ENCODE peak calls at places on chromosomes 11 and 22, in eight cellular contexts. One of them, this sample, is unnamed. For H3K36me3, the result is how much of the 10 kb centered on the place peaks cover.

GRCh38 chr11:108253176-108253575 is 30.3 kb downstream of the ATM start:
- DNase-seq in pancreas: no peak
- DNase-seq in fibroblast of lung: peak
- DNase-seq in left ventricle myocardium inferior: no peak
- DNase-seq in H1: no peak
- DNase-seq in H7: no peak
- DNase-seq in colonic mucosa: no peak
- DNase-seq in BJ: no peak
- DNase-seq in this sample: no peak

GRCh38 chr11:86486261-86487030 is 111.8 kb downstream of the CCDC81 start:
- DNase-seq in pancreas: no peak
- DNase-seq in fibroblast of lung: peak
- DNase-seq in left ventricle myocardium inferior: no peak
- DNase-seq in H1: no peak
- DNase-seq in H7: no peak
- DNase-seq in colonic mucosa: peak
- DNase-seq in BJ: no peak
- DNase-seq in this sample: no peak

GRCh38 chr22:24142241-24142640 is 39.0 kb upstream of the SUSD2 start:
- DNase-seq in pancreas: no peak
- DNase-seq in fibroblast of lung: no peak
- DNase-seq in left ventricle myocardium inferior: no peak
- DNase-seq in H1: no peak
- DNase-seq in H7: no peak
- DNase-seq in colonic mucosa: no peak
- DNase-seq in BJ: no peak
- DNase-seq in this sample: no peak

GRCh38 chr11:59753650-59754493 is 1.3 kb upstream of the STX3 start:
- DNase-seq in pancreas: peak
- DNase-seq in fibroblast of lung: peak
- DNase-seq in left ventricle myocardium inferior: peak
- DNase-seq in H1: no peak
- DNase-seq in H7: peak
- DNase-seq in colonic mucosa: peak
- DNase-seq in BJ: no peak
- DNase-seq in this sample: peak

GRCh38 chr11:65446446-65447277 is 24.1 kb downstream of the NEAT1 start:
- DNase-seq in pancreas: peak
- DNase-seq in fibroblast of lung: peak
- DNase-seq in left ventricle myocardium inferior: peak
- DNase-seq in H1: no peak
- DNase-seq in H7: no peak
- DNase-seq in colonic mucosa: no peak
- DNase-seq in BJ: no peak
- DNase-seq in this sample: no peak

GRCh38 chr11:76698321-76699043 is 27.9 kb upstream of the LRRC32 start:
- DNase-seq in pancreas: no peak
- DNase-seq in fibroblast of lung: no peak
- DNase-seq in left ventricle myocardium inferior: no peak
- DNase-seq in H1: peak
- DNase-seq in H7: peak
- DNase-seq in colonic mucosa: no peak
- DNase-seq in BJ: no peak
- DNase-seq in this sample: no peak

GRCh38 chr11:128290106-128290840 is 297.1 kb downstream of the ETS1 start:
- DNase-seq in pancreas: peak
- DNase-seq in fibroblast of lung: peak
- DNase-seq in left ventricle myocardium inferior: peak
- DNase-seq in H1: no peak
- DNase-seq in H7: peak
- DNase-seq in colonic mucosa: peak
- DNase-seq in BJ: peak
- DNase-seq in this sample: peak

GRCh38 chr11:96090711-96091110 is 166.8 kb upstream of the MTMR2 start:
- DNase-seq in pancreas: no peak
- DNase-seq in fibroblast of lung: peak
- DNase-seq in left ventricle myocardium inferior: no peak
- DNase-seq in H1: no peak
- DNase-seq in H7: no peak
- DNase-seq in colonic mucosa: no peak
- DNase-seq in BJ: peak
- DNase-seq in this sample: no peak

GRCh38 chr22:49853981-49854791 is 542 bp downstream of the ZBED4 start:
- DNase-seq in pancreas: peak
- DNase-seq in fibroblast of lung: peak
- DNase-seq in left ventricle myocardium inferior: no peak
- DNase-seq in H1: no peak
- DNase-seq in H7: peak
- DNase-seq in colonic mucosa: peak
- DNase-seq in BJ: no peak
- DNase-seq in this sample: no peak

GRCh38 chr22:18056802-18057474 is 20.9 kb upstream of the PEX26 start:
- DNase-seq in pancreas: peak
- DNase-seq in fibroblast of lung: no peak
- DNase-seq in left ventricle myocardium inferior: no peak
- DNase-seq in H1: no peak
- DNase-seq in H7: no peak
- DNase-seq in colonic mucosa: no peak
- DNase-seq in BJ: no peak
- DNase-seq in this sample: no peak

GRCh38 chr11:33658195-33658900 is 42.3 kb downstream of the C11orf91 start:
- DNase-seq in pancreas: no peak
- DNase-seq in fibroblast of lung: no peak
- DNase-seq in left ventricle myocardium inferior: no peak
- DNase-seq in H1: no peak
- DNase-seq in H7: peak
- DNase-seq in colonic mucosa: no peak
- DNase-seq in BJ: no peak
- DNase-seq in this sample: no peak

GRCh38 chr11:91717169-91717568 is 507.4 kb upstream of the FAT3 start:
- DNase-seq in pancreas: no peak
- DNase-seq in fibroblast of lung: no peak
- DNase-seq in left ventricle myocardium inferior: no peak
- DNase-seq in H1: no peak
- DNase-seq in H7: peak
- DNase-seq in colonic mucosa: no peak
- DNase-seq in BJ: no peak
- DNase-seq in this sample: no peak

GRCh38 chr11:126034026-126034822 is 28.4 kb downstream of the CDON start:
- DNase-seq in pancreas: no peak
- DNase-seq in fibroblast of lung: no peak
- DNase-seq in left ventricle myocardium inferior: no peak
- DNase-seq in H1: no peak
- DNase-seq in H7: no peak
- DNase-seq in colonic mucosa: no peak
- DNase-seq in BJ: no peak
- DNase-seq in this sample: no peak

GRCh38 chr11:861105-861479 is 18.4 kb downstream of the TSPAN4 start:
- DNase-seq in pancreas: no peak
- DNase-seq in fibroblast of lung: no peak
- DNase-seq in left ventricle myocardium inferior: no peak
- DNase-seq in H1: no peak
- DNase-seq in H7: no peak
- DNase-seq in colonic mucosa: no peak
- DNase-seq in BJ: no peak
- DNase-seq in this sample: no peak
- H3K4me3 ChIP-seq in pancreas: no peak
- H3K4me3 ChIP-seq in fibroblast of lung: no peak
- H3K4me3 ChIP-seq in left ventricle myocardium inferior: no peak
- H3K4me3 ChIP-seq in H1: no peak
- H3K4me3 ChIP-seq in H7: no peak
- H3K4me3 ChIP-seq in colonic mucosa: no peak
- H3K4me3 ChIP-seq in BJ: no peak
- H3K4me3 ChIP-seq in this sample: no peak

DNA sequence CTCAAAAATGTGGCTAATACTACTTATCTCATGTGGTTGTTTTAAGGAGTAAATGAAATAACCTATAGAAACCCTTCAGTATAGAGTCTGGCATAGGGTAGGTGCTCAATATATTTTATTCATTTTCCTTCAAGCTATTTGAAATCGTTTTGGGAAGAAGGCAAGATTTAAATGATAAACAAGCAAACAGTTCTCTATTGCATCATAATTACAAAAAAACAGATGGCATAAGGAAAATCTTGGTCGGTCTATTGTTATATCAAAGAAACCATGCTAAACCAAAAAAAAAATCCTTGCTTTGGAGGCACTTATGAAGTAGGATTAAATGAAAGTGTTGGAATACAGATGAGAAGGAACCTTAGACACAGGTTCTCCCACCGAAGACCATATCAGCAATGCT is 4.7 kb downstream of the ZNF202 start:
- DNase-seq in pancreas: no peak
- DNase-seq in fibroblast of lung: no peak
- DNase-seq in left ventricle myocardium inferior: no peak
- DNase-seq in H1: no peak
- DNase-seq in H7: no peak
- DNase-seq in colonic mucosa: no peak
- DNase-seq in BJ: no peak
- DNase-seq in this sample: no peak
- H3K36me3 ChIP-seq in pancreas: under half
- H3K36me3 ChIP-seq in fibroblast of lung: under half
- H3K36me3 ChIP-seq in left ventricle myocardium inferior: under half
- H3K36me3 ChIP-seq in H1: half or more
- H3K36me3 ChIP-seq in H7: under half
- H3K36me3 ChIP-seq in colonic mucosa: under half
- H3K36me3 ChIP-seq in BJ: under half
- H3K36me3 ChIP-seq in this sample: under half

DNA sequence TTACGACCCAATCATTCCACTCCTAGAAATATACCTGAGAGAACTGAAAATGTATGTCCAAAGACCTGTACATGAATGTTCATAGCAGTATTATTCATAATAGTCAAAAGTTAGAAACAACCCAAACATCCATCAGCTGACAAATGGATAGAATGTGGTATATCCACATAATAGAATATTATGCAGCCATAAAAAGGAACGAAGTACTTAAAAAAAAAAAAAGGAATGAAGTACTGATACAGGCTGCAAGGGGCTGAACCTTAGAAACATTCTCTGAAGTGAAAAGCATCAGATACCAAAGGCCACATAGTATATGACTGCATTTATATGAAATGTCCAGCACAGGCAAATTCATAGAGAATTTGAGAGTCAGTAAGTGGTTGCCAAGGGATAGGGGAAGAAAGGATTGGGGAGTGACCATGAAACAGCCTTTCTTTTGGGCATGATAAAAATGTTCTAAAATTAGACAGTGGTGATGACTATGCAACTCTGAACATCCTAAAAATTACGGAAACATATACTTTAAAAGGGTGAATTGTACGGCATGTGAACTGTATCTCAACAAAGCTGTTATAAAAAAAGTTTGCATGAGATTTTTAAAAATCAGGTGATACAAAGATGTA is 1.8 kb downstream of the TPST2 start:
- DNase-seq in pancreas: no peak
- DNase-seq in fibroblast of lung: peak
- DNase-seq in left ventricle myocardium inferior: no peak
- DNase-seq in H1: no peak
- DNase-seq in H7: no peak
- DNase-seq in colonic mucosa: no peak
- DNase-seq in BJ: no peak
- DNase-seq in this sample: no peak
- H3K4me3 ChIP-seq in pancreas: no peak
- H3K4me3 ChIP-seq in fibroblast of lung: no peak
- H3K4me3 ChIP-seq in left ventricle myocardium inferior: peak
- H3K4me3 ChIP-seq in H1: peak
- H3K4me3 ChIP-seq in H7: no peak
- H3K4me3 ChIP-seq in colonic mucosa: no peak
- H3K4me3 ChIP-seq in BJ: no peak
- H3K4me3 ChIP-seq in this sample: no peak

DNA sequence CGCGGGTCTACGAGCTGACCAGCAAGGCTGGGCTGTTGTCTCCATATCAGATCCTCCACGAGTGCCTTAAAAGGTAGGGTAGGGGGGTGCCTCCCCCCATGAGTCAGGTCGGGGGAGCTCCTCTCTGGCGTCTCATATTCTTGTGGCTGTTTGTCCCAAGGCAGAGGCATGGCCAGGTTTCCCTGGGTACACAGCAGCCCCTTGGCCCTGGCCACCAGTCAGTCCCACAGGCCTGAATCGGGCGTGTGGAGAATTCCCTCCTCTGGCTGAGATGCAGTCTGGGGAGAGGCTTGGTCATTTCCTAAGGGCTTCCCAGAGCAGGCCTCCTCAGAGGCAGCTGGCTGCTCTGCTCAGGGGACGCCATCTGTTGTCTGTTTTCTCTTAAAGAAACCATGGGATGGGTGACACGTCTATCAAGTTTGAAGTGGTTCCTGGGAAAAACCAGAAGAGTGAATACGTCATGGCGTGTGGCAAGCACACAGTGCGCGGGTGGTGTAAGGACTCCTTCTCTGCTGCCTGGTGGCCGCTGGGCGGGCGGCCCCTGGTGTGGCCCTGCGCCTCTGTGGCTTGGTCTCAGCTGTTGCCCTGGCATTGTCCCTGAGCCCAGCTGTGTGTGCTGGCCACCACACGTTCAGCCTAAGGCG is 9.6 kb upstream of the RANBP1 start:
- DNase-seq in pancreas: no peak
- DNase-seq in fibroblast of lung: no peak
- DNase-seq in left ventricle myocardium inferior: peak
- DNase-seq in H1: no peak
- DNase-seq in H7: no peak
- DNase-seq in colonic mucosa: no peak
- DNase-seq in BJ: no peak
- DNase-seq in this sample: no peak
- H3K36me3 ChIP-seq in pancreas: under half
- H3K36me3 ChIP-seq in fibroblast of lung: half or more
- H3K36me3 ChIP-seq in left ventricle myocardium inferior: half or more
- H3K36me3 ChIP-seq in H1: half or more
- H3K36me3 ChIP-seq in H7: half or more
- H3K36me3 ChIP-seq in colonic mucosa: under half
- H3K36me3 ChIP-seq in BJ: half or more
- H3K36me3 ChIP-seq in this sample: half or more

DNA sequence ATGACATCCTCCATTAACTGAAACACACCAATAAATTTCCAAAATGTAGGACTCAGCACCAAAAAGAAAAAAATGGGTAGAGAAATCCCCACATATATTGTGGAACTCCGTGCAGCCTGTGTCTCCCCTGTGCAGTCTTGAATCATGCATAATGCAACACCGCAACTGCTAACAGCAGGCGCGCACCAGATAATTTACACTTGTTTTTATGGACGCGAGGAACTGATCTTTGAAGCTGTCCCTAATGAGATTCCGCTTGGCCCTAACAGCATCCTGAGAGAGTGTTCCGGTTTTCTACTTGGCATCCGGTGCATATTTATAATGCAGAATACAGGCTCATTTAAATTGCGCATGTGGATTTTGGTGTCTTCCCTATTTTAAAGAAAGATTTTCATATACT is 21.2 kb downstream of the MPPED2 start:
- DNase-seq in pancreas: no peak
- DNase-seq in fibroblast of lung: no peak
- DNase-seq in left ventricle myocardium inferior: no peak
- DNase-seq in H1: no peak
- DNase-seq in H7: no peak
- DNase-seq in colonic mucosa: no peak
- DNase-seq in BJ: no peak
- DNase-seq in this sample: no peak
- H3K4me3 ChIP-seq in pancreas: no peak
- H3K4me3 ChIP-seq in fibroblast of lung: no peak
- H3K4me3 ChIP-seq in left ventricle myocardium inferior: no peak
- H3K4me3 ChIP-seq in H1: no peak
- H3K4me3 ChIP-seq in H7: no peak
- H3K4me3 ChIP-seq in colonic mucosa: no peak
- H3K4me3 ChIP-seq in BJ: no peak
- H3K4me3 ChIP-seq in this sample: no peak

This sample was measured in effector memory CD4-positive, alpha-beta T cell.